ENCODE peak calls at places on chromosomes 3 and 15, in four cellular contexts. One of them, this sample, is unnamed. For H3K36me3, the result is how much of the 10 kb centered on the place peaks cover.

GRCh38 chr15:48424076-48424475 is 92.8 kb downstream of the DUT start:
- DNase-seq in IMR-90: peak
- DNase-seq in endodermal cell: no peak
- DNase-seq in adrenal gland: no peak
- DNase-seq in this sample: no peak

GRCh38 chr3:4693620-4694019 is 200.5 kb downstream of the ITPR1 start:
- DNase-seq in IMR-90: no peak
- DNase-seq in endodermal cell: peak
- DNase-seq in adrenal gland: no peak
- DNase-seq in this sample: no peak

GRCh38 chr3:147521646-147522045 is 112.5 kb downstream of the ZIC1 start:
- DNase-seq in IMR-90: peak
- DNase-seq in endodermal cell: no peak
- DNase-seq in adrenal gland: no peak
- DNase-seq in this sample: no peak

GRCh38 chr15:58690703-58691102 is 58.8 kb downstream of the ADAM10 start:
- DNase-seq in adrenal gland: no peak
- DNase-seq in endodermal cell: no peak
- DNase-seq in IMR-90: no peak
- DNase-seq in this sample: no peak

GRCh38 chr3:148697311-148698189 is at the start of gene AGTR1:
- DNase-seq in adrenal gland: peak
- DNase-seq in endodermal cell: peak
- DNase-seq in IMR-90: peak
- DNase-seq in this sample: peak

GRCh38 chr15:56468271-56468912 is 3.5 kb upstream of the MNS1 start:
- DNase-seq in adrenal gland: no peak
- DNase-seq in IMR-90: peak
- DNase-seq in endodermal cell: no peak
- DNase-seq in this sample: no peak

GRCh38 chr3:195060217-195060481 is 210.8 kb downstream of the XXYLT1 start:
- DNase-seq in IMR-90: no peak
- DNase-seq in adrenal gland: no peak
- DNase-seq in endodermal cell: no peak
- DNase-seq in this sample: no peak

GRCh38 chr15:79067434-79067833 is 23.1 kb downstream of the RASGRF1 start:
- DNase-seq in endodermal cell: no peak
- DNase-seq in adrenal gland: no peak
- DNase-seq in IMR-90: no peak
- DNase-seq in this sample: no peak

GRCh38 chr3:172125963-172126403 is 86.6 kb downstream of the FNDC3B start:
- DNase-seq in IMR-90: peak
- DNase-seq in endodermal cell: no peak
- DNase-seq in adrenal gland: no peak
- DNase-seq in this sample: no peak

GRCh38 chr3:161744366-161744765 is 247.8 kb downstream of the OTOL1 start:
- DNase-seq in endodermal cell: no peak
- DNase-seq in adrenal gland: no peak
- DNase-seq in IMR-90: no peak
- DNase-seq in this sample: no peak

GRCh38 chr15:52093539-52094502 is 18.8 kb downstream of the BCL2L10 start:
- DNase-seq in adrenal gland: peak
- DNase-seq in IMR-90: peak
- DNase-seq in endodermal cell: no peak
- DNase-seq in this sample: no peak

GRCh38 chr15:90610220-90610619 is 80.5 kb downstream of the CRTC3 start:
- DNase-seq in adrenal gland: no peak
- DNase-seq in IMR-90: peak
- DNase-seq in endodermal cell: no peak
- DNase-seq in this sample: no peak

GRCh38 chr3:134076816-134077215 is 47.1 kb upstream of the SLCO2A1 start:
- DNase-seq in endodermal cell: peak
- DNase-seq in adrenal gland: no peak
- DNase-seq in IMR-90: no peak
- DNase-seq in this sample: no peak

GRCh38 chr15:43209059-43209824 is 11.6 kb downstream of the EPB42 start:
- DNase-seq in IMR-90: no peak
- DNase-seq in endodermal cell: peak
- DNase-seq in adrenal gland: peak
- DNase-seq in this sample: peak

GRCh38 chr3:146577662-146578061 is 27.5 kb downstream of the PLSCR5 start:
- DNase-seq in adrenal gland: peak
- DNase-seq in IMR-90: peak
- DNase-seq in endodermal cell: no peak
- DNase-seq in this sample: peak

GRCh38 chr3:96865605-96866004 is 51.2 kb downstream of the EPHA6 start:
- DNase-seq in endodermal cell: no peak
- DNase-seq in IMR-90: no peak
- DNase-seq in adrenal gland: no peak
- DNase-seq in this sample: no peak

GRCh38 chr3:69199942-69200341 is 77.5 kb upstream of the LMOD3 start:
- DNase-seq in endodermal cell: no peak
- DNase-seq in adrenal gland: no peak
- DNase-seq in IMR-90: no peak
- DNase-seq in this sample: no peak

GRCh38 chr3:14877404-14877803 is 58.6 kb downstream of the FGD5 start:
- DNase-seq in endodermal cell: no peak
- DNase-seq in IMR-90: no peak
- DNase-seq in adrenal gland: no peak
- DNase-seq in this sample: peak

GRCh38 chr15:44801368-44801767 is 65.0 kb downstream of the TRIM69 start:
- DNase-seq in adrenal gland: no peak
- DNase-seq in endodermal cell: no peak
- DNase-seq in IMR-90: no peak
- DNase-seq in this sample: no peak

GRCh38 chr15:67707520-67708283 is 117.6 kb upstream of the SKOR1 start:
- DNase-seq in IMR-90: peak
- DNase-seq in endodermal cell: peak
- DNase-seq in adrenal gland: no peak
- DNase-seq in this sample: peak

GRCh38 chr3:180934638-180935037 is 22.2 kb downstream of the FXR1 start:
- DNase-seq in IMR-90: peak
- DNase-seq in adrenal gland: no peak
- DNase-seq in endodermal cell: no peak
- DNase-seq in this sample: no peak

GRCh38 chr3:157441102-157441622 is 4.5 kb downstream of the PTX3 start:
- DNase-seq in endodermal cell: no peak
- DNase-seq in adrenal gland: no peak
- DNase-seq in IMR-90: no peak
- DNase-seq in this sample: no peak

GRCh38 chr15:78536134-78536533 is 4.1 kb upstream of the PSMA4 start:
- DNase-seq in adrenal gland: no peak
- DNase-seq in endodermal cell: no peak
- DNase-seq in IMR-90: peak
- DNase-seq in this sample: no peak

GRCh38 chr3:106452096-106452495 is 583.3 kb upstream of the CBLB start:
- DNase-seq in IMR-90: no peak
- DNase-seq in endodermal cell: no peak
- DNase-seq in adrenal gland: no peak
- DNase-seq in this sample: no peak

GRCh38 chr15:80242132-80242769 is 9.8 kb downstream of the CTXND1 start:
- DNase-seq in IMR-90: peak
- DNase-seq in endodermal cell: peak
- DNase-seq in adrenal gland: peak
- DNase-seq in this sample: peak

GRCh38 chr3:170458285-170458684 is 39.6 kb downstream of the CLDN11 start:
- DNase-seq in IMR-90: no peak
- DNase-seq in adrenal gland: no peak
- DNase-seq in endodermal cell: no peak
- DNase-seq in this sample: no peak

GRCh38 chr15:71705151-71705550 is 105.2 kb upstream of the NR2E3 start:
- DNase-seq in endodermal cell: peak
- DNase-seq in IMR-90: peak
- DNase-seq in adrenal gland: no peak
- DNase-seq in this sample: peak

GRCh38 chr3:143827425-143827824 is 20.8 kb downstream of the SLC9A9 start:
- DNase-seq in endodermal cell: no peak
- DNase-seq in IMR-90: no peak
- DNase-seq in adrenal gland: no peak
- DNase-seq in this sample: no peak

GRCh38 chr3:30913176-30913575 is 18.7 kb upstream of the GADL1 start:
- DNase-seq in endodermal cell: no peak
- DNase-seq in adrenal gland: no peak
- DNase-seq in IMR-90: no peak
- DNase-seq in this sample: no peak

GRCh38 chr3:128070898-128071591 is 18.8 kb downstream of the SEC61A1 start:
- DNase-seq in adrenal gland: peak
- DNase-seq in IMR-90: no peak
- DNase-seq in endodermal cell: peak
- DNase-seq in this sample: no peak

GRCh38 chr3:126537730-126538281 is 13.9 kb downstream of the CHST13 start:
- DNase-seq in endodermal cell: peak
- DNase-seq in adrenal gland: peak
- DNase-seq in IMR-90: no peak
- DNase-seq in this sample: no peak

GRCh38 chr15:63060699-63061098 is 18.2 kb downstream of the TPM1 start:
- DNase-seq in endodermal cell: no peak
- DNase-seq in adrenal gland: no peak
- DNase-seq in IMR-90: no peak
- DNase-seq in this sample: no peak
- H3K36me3 ChIP-seq in endodermal cell: half or more
- H3K36me3 ChIP-seq in adrenal gland: under half
- H3K36me3 ChIP-seq in IMR-90: half or more
- H3K36me3 ChIP-seq in this sample: half or more

GRCh38 chr15:24957691-24958090 is 2.9 kb downstream of the SNRPN start:
- DNase-seq in endodermal cell: no peak
- DNase-seq in IMR-90: no peak
- DNase-seq in adrenal gland: no peak
- DNase-seq in this sample: no peak
- H3K4me3 ChIP-seq in endodermal cell: peak
- H3K4me3 ChIP-seq in IMR-90: peak
- H3K4me3 ChIP-seq in adrenal gland: no peak
- H3K4me3 ChIP-seq in this sample: peak

GRCh38 chr15:98744506-98744905 is 96.2 kb downstream of the IGF1R start:
- DNase-seq in IMR-90: no peak
- DNase-seq in adrenal gland: no peak
- DNase-seq in endodermal cell: no peak
- DNase-seq in this sample: no peak

GRCh38 chr15:98746375-98746679 is 98.0 kb downstream of the IGF1R start:
- DNase-seq in endodermal cell: no peak
- DNase-seq in IMR-90: no peak
- DNase-seq in adrenal gland: no peak
- DNase-seq in this sample: no peak

GRCh38 chr15:98746756-98747155 is 98.4 kb downstream of the IGF1R start:
- DNase-seq in adrenal gland: no peak
- DNase-seq in endodermal cell: no peak
- DNase-seq in IMR-90: no peak
- DNase-seq in this sample: no peak

GRCh38 chr15:98745179-98745578 is 96.8 kb downstream of the IGF1R start:
- DNase-seq in IMR-90: no peak
- DNase-seq in endodermal cell: no peak
- DNase-seq in adrenal gland: no peak
- DNase-seq in this sample: no peak

GRCh38 chr15:98745650-98746374 is 97.5 kb downstream of the IGF1R start:
- DNase-seq in endodermal cell: no peak
- DNase-seq in adrenal gland: no peak
- DNase-seq in IMR-90: peak
- DNase-seq in this sample: no peak
- H3K36me3 ChIP-seq in endodermal cell: under half
- H3K36me3 ChIP-seq in adrenal gland: under half
- H3K36me3 ChIP-seq in IMR-90: under half
- H3K36me3 ChIP-seq in this sample: under half

GRCh38 chr15:46526726-46527110 is 891.9 kb downstream of the SQOR start:
- DNase-seq in endodermal cell: no peak
- DNase-seq in IMR-90: no peak
- DNase-seq in adrenal gland: no peak
- DNase-seq in this sample: no peak
- H3K4me3 ChIP-seq in endodermal cell: no peak
- H3K4me3 ChIP-seq in IMR-90: no peak
- H3K4me3 ChIP-seq in adrenal gland: no peak
- H3K4me3 ChIP-seq in this sample: no peak

DNA sequence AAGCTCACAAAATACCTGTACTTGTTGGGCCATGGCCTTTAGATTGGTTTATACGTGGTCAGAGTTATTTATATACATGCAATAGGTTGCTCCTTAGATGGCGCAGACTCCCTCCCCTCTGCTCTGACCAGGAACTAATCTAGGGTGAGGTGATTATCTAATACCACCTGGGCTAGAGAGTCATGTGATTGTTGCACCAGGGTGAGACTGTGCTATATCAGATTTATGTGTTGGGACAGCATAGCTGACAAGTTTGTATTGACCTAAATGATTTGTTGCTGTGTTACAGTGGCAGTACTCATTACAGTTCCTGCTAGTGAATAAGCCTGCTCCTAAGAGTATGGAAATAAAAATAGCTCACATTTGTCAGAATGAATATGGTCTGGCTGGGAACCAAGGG is 7.2 kb upstream of the IQCF6 start:
- DNase-seq in IMR-90: no peak
- DNase-seq in endodermal cell: no peak
- DNase-seq in adrenal gland: no peak
- DNase-seq in this sample: no peak
- H3K36me3 ChIP-seq in IMR-90: under half
- H3K36me3 ChIP-seq in endodermal cell: under half
- H3K36me3 ChIP-seq in adrenal gland: under half
- H3K36me3 ChIP-seq in this sample: under half

GRCh38 chr15:87707076-87707475 is 549.5 kb downstream of the NTRK3 start:
- DNase-seq in IMR-90: no peak
- DNase-seq in endodermal cell: no peak
- DNase-seq in adrenal gland: no peak
- DNase-seq in this sample: no peak
- H3K4me3 ChIP-seq in IMR-90: no peak
- H3K4me3 ChIP-seq in endodermal cell: no peak
- H3K4me3 ChIP-seq in adrenal gland: no peak
- H3K4me3 ChIP-seq in this sample: no peak

GRCh38 chr15:60384052-60384451 is 13.7 kb downstream of the ANXA2 start:
- DNase-seq in adrenal gland: no peak
- DNase-seq in IMR-90: peak
- DNase-seq in endodermal cell: no peak
- DNase-seq in this sample: no peak

GRCh38 chr15:60384526-60385127 is 13.2 kb downstream of the ANXA2 start:
- DNase-seq in endodermal cell: no peak
- DNase-seq in adrenal gland: no peak
- DNase-seq in IMR-90: no peak
- DNase-seq in this sample: no peak

GRCh38 chr15:60381148-60381788 is 16.5 kb downstream of the ANXA2 start:
- DNase-seq in adrenal gland: no peak
- DNase-seq in IMR-90: peak
- DNase-seq in endodermal cell: peak
- DNase-seq in this sample: no peak

GRCh38 chr15:60385620-60386552 is 11.9 kb downstream of the ANXA2 start:
- DNase-seq in endodermal cell: peak
- DNase-seq in IMR-90: no peak
- DNase-seq in adrenal gland: no peak
- DNase-seq in this sample: no peak

GRCh38 chr15:60383008-60383694 is 14.6 kb downstream of the ANXA2 start:
- DNase-seq in endodermal cell: peak
- DNase-seq in adrenal gland: no peak
- DNase-seq in IMR-90: no peak
- DNase-seq in this sample: no peak
- H3K36me3 ChIP-seq in endodermal cell: half or more
- H3K36me3 ChIP-seq in adrenal gland: under half
- H3K36me3 ChIP-seq in IMR-90: under half
- H3K36me3 ChIP-seq in this sample: under half

This sample was measured in H7.